ENCODE peak calls at places on chromosomes 7 and 10, in eight cellular contexts. O is NCI-H1048; W is GF-D8; H is ELR; C is activated CD4-positive, alpha-beta T cell treated with anti-CD3 and anti-CD28 coated beads for 24 hours; G is PC-3; N is activated T-cell treated with anti-CD3 and anti-CD28 coated beads for 4 hours; Z is Calu3. K is an unnamed sample.

GRCh38 chr10:117224881-117225280 is 16.0 kb upstream of the SLC18A2 start:
- DNase-seq in O (no peak), W (no peak), H (no peak), C (no peak), G (no peak), N (no peak), Z (no peak), K (no peak)

GRCh38 chr7:36601596-36601995 is 122.7 kb downstream of the AOAH start:
- DNase-seq in O (no peak), W (no peak), H (peak; percentile 74), C (no peak), G (no peak), N (no peak), Z (no peak), K (no peak)

GRCh38 chr7:45130910-45131309 is 19.4 kb upstream of the TBRG4 start:
- DNase-seq in O (no peak), W (no peak), H (no peak), C (no peak), G (no peak), N (no peak), Z (no peak), K (peak; percentile 66)

GRCh38 chr10:21272585-21273399 is 252.7 kb downstream of the SKIDA1 start:
- DNase-seq in O (no peak), W (no peak), H (no peak), C (no peak), G (peak; percentile 62), N (no peak), Z (no peak), K (no peak)

GRCh38 chr10:66564341-66564740 is 361.5 kb upstream of the LRRTM3 start:
- DNase-seq in O (no peak), W (no peak), H (peak; percentile 23), C (no peak), G (peak; percentile 66), N (no peak), Z (no peak), K (no peak)

GRCh38 chr7:82098410-82098809 is 328.6 kb upstream of the HGF start:
- DNase-seq in O (no peak), W (no peak), H (no peak), C (no peak), G (no peak), N (no peak), Z (no peak), K (no peak)

GRCh38 chr10:16497911-16498310 is 23.8 kb downstream of the C1QL3 start:
- DNase-seq in O (no peak), W (no peak), H (no peak), C (no peak), G (no peak), N (no peak), Z (no peak), K (no peak)

GRCh38 chr10:127279334-127279774 is 83.0 kb upstream of the INSYN2A start:
- DNase-seq in O (no peak), W (no peak), H (no peak), C (no peak), G (no peak), N (no peak), Z (no peak), K (no peak)

GRCh38 chr10:118590334-118590733 is 5.1 kb downstream of the PRLHR start:
- DNase-seq in O (peak; percentile 34), W (no peak), H (no peak), C (no peak), G (peak; percentile 50), N (no peak), Z (peak; percentile 41), K (no peak)

GRCh38 chr10:36344240-36344639 is 702.1 kb upstream of the FZD8 start:
- DNase-seq in O (no peak), W (no peak), H (peak; percentile 38), C (no peak), G (peak; percentile 91), N (no peak), Z (no peak), K (no peak)

GRCh38 chr10:86348321-86349210 is 18.0 kb downstream of the GRID1 start:
- DNase-seq in O (no peak), W (no peak), H (no peak), C (no peak), G (peak; percentile 20), N (no peak), Z (no peak), K (peak; percentile 86)

GRCh38 chr10:132812544-132812943 is 26.6 kb upstream of the NKX6-2 start:
- DNase-seq in O (no peak), W (no peak), H (no peak), C (no peak), G (no peak), N (no peak), Z (no peak), K (peak; percentile 62)

GRCh38 chr10:46518028-46518725 is 38.3 kb downstream of the GPRIN2 start:
- DNase-seq in O (no peak), W (no peak), H (no peak), C (no peak), G (no peak), N (no peak), Z (no peak), K (peak; percentile 74)